ENCODE peak calls at places on chromosomes 13 and 19, in four cellular contexts. Z is tibial artery, S is hypothalamus, K is AG04450. L is an unnamed sample.

GRCh38 chr19:58406818-58407657 is 1.4 kb upstream of the ZNF584 start:
- DNase-seq in Z (no peak), S (no peak), K (no peak), L (no peak)

GRCh38 chr13:106100261-106100919 is 435.1 kb downstream of the EFNB2 start:
- DNase-seq in K (no peak), S (no peak), Z (no peak), L (no peak)

GRCh38 chr19:57599377-57599760 is 316 bp upstream of the ZNF530 start:
- DNase-seq in S (no peak), K (no peak), Z (no peak), L (no peak)

GRCh38 chr19:52094526-52094925 is 1.0 kb downstream of the ZNF841 start:
- DNase-seq in K (no peak), Z (no peak), S (no peak), L (no peak)

GRCh38 chr19:1445185-1445931 is 4.6 kb upstream of the APC2 start:
- DNase-seq in S (peak), Z (peak), K (no peak), L (no peak)

GRCh38 chr19:41801682-41802317 is 5.4 kb downstream of the CEACAM3 start:
- DNase-seq in Z (no peak), K (no peak), S (no peak), L (no peak)

GRCh38 chr13:98275711-98276171 is 98.7 kb upstream of the RNF113B start:
- DNase-seq in S (no peak), K (no peak), Z (no peak), L (peak)

GRCh38 chr19:31054430-31054829 is 294.8 kb downstream of the TSHZ3 start:
- DNase-seq in K (peak), Z (peak), S (peak), L (no peak)

GRCh38 chr13:25377244-25377962 is 5.6 kb downstream of the ATP8A2 start:
- DNase-seq in K (no peak), Z (no peak), S (no peak), L (no peak)